ENCODE peak calls at places on chromosomes 12 and 14, in four cellular contexts. X is CD8-positive, alpha-beta T cell; E is Calu3; Y is IMR-90. V is an unnamed sample.

GRCh38 chr14:99345472-99345871 is 73.5 kb upstream of the BCL11B start:
- DNase-seq in X (no peak), E (no peak), Y (no peak), V (no peak)

GRCh38 chr12:125341422-125341821 is 276.2 kb downstream of the AACS start:
- DNase-seq in X (no peak), E (no peak), Y (no peak), V (no peak)

GRCh38 chr14:71266994-71267636 is 359.9 kb downstream of the PCNX1 start:
- DNase-seq in X (no peak), E (no peak), Y (peak; percentile 81), V (no peak)

GRCh38 chr12:85155791-85156190 is 119.6 kb downstream of the LRRIQ1 start:
- DNase-seq in X (no peak), E (peak; percentile 5), Y (no peak), V (no peak)

GRCh38 chr12:14454098-14454907 is 88.8 kb downstream of the ATF7IP start:
- DNase-seq in X (no peak), E (peak; percentile 21), Y (peak; percentile 34), V (no peak)

GRCh38 chr12:130053641-130054040 is 108.6 kb upstream of the FZD10 start:
- DNase-seq in X (no peak), E (no peak), Y (no peak), V (no peak)

GRCh38 chr12:29229158-29229505 is 80.1 kb downstream of the FAR2 start:
- DNase-seq in X (no peak), E (no peak), Y (no peak), V (no peak)

GRCh38 chr14:85471744-85472143 is 58.2 kb upstream of the FLRT2 start:
- DNase-seq in X (no peak), E (peak; percentile 4), Y (peak; percentile 94), V (no peak)

GRCh38 chr12:89289720-89290119 is 62.6 kb downstream of the DUSP6 start:
- DNase-seq in X (no peak), E (no peak), Y (no peak), V (no peak)

GRCh38 chr12:62106547-62107175 is 153.5 kb upstream of the USP15 start:
- DNase-seq in X (no peak), E (no peak), Y (no peak), V (no peak)

GRCh38 chr14:30223385-30223785 is 295.7 kb upstream of the PRKD1 start:
- DNase-seq in X (no peak), E (peak; percentile 87), Y (peak; percentile 95), V (no peak)

GRCh38 chr12:109305547-109305946 is 3.5 kb downstream of the FOXN4 start:
- DNase-seq in X (no peak), E (no peak), Y (no peak), V (no peak)

GRCh38 chr12:122665759-122666158 is 37.4 kb downstream of the HCAR2 start:
- DNase-seq in X (no peak), E (no peak), Y (no peak), V (no peak)

GRCh38 chr12:92030618-92031017 is 115.0 kb downstream of the BTG1 start:
- DNase-seq in X (peak; percentile 44), E (no peak), Y (peak; percentile 24), V (peak; percentile 33)

GRCh38 chr12:28537474-28537873 is 347.2 kb downstream of the CCDC91 start:
- DNase-seq in X (no peak), E (no peak), Y (no peak), V (no peak)

GRCh38 chr12:98752726-98753125 is 107.6 kb downstream of the APAF1 start:
- DNase-seq in X (no peak), E (no peak), Y (peak; percentile 69), V (no peak)

GRCh38 chr12:110379201-110379600 is 24.3 kb downstream of the ANAPC7 start:
- DNase-seq in X (no peak), E (no peak), Y (no peak), V (no peak)

GRCh38 chr14:94935901-94936300 is 166.0 kb upstream of the GSC start:
- DNase-seq in X (no peak), E (no peak), Y (no peak), V (no peak)

GRCh38 chr12:7092229-7092985 is at the start of gene C1R:
- DNase-seq in X (peak; percentile 57), E (peak; percentile 65), Y (peak; percentile 92), V (peak; percentile 64)

GRCh38 chr14:73762375-73762822 is 48.2 kb upstream of the PNMA1 start:
- DNase-seq in X (no peak), E (no peak), Y (no peak), V (no peak)

GRCh38 chr14:49875640-49876198 is 17.2 kb upstream of the ARF6 start:
- DNase-seq in X (no peak), E (peak; percentile 12), Y (no peak), V (no peak)

GRCh38 chr12:79527498-79527897 is 163.3 kb downstream of the PAWR start:
- DNase-seq in X (no peak), E (no peak), Y (no peak), V (no peak)

GRCh38 chr14:104420990-104421389 is 158.6 kb upstream of the C14orf180 start:
- DNase-seq in X (no peak), E (no peak), Y (no peak), V (no peak)

GRCh38 chr12:105474672-105475071 is 144.2 kb downstream of the C12orf75 start:
- DNase-seq in X (no peak), E (no peak), Y (peak; percentile 22), V (no peak)

GRCh38 chr14:28612414-28612813 is 154.2 kb upstream of the FOXG1 start:
- DNase-seq in X (no peak), E (no peak), Y (no peak), V (no peak)

GRCh38 chr12:130633771-130634170 is 82.3 kb downstream of the RIMBP2 start:
- DNase-seq in X (no peak), E (peak; percentile 61), Y (no peak), V (no peak)

GRCh38 chr14:53793790-53794560 is 162.7 kb downstream of the BMP4 start:
- DNase-seq in X (no peak), E (no peak), Y (no peak), V (no peak)

GRCh38 chr14:83566567-83566966 is 1963.4 kb upstream of the FLRT2 start:
- DNase-seq in X (no peak), E (no peak), Y (peak; percentile 4), V (no peak)

GRCh38 chr12:16030729-16031128 is 119.6 kb downstream of the DERA start:
- DNase-seq in X (no peak), E (no peak), Y (peak; percentile 6), V (no peak)

GRCh38 chr12:72723732-72724131 is 451.6 kb downstream of the TRHDE start:
- DNase-seq in X (no peak), E (no peak), Y (no peak), V (no peak)

GRCh38 chr14:80047761-80048160 is 163.5 kb downstream of the DIO2 start:
- DNase-seq in X (no peak), E (no peak), Y (no peak), V (no peak)

GRCh38 chr14:98959410-98959809 is 312.6 kb downstream of the BCL11B start:
- DNase-seq in X (no peak), E (no peak), Y (no peak), V (no peak)

GRCh38 chr14:102898776-102899515 is 23.5 kb upstream of the AMN start:
- DNase-seq in X (no peak), E (no peak), Y (no peak), V (no peak)

GRCh38 chr12:40325349-40325960 is 100.7 kb downstream of the LRRK2 start:
- DNase-seq in X (no peak), E (peak; percentile 3), Y (peak; percentile 4), V (no peak)
- TF ChIP-seq CTCF in X (no peak), E (peak; percentile 26), Y (peak; percentile 32), V (no peak)

GRCh38 chr12:52546126-52546525 is 6.8 kb downstream of the KRT71 start:
- DNase-seq in X (no peak), E (no peak), Y (no peak), V (no peak)
- TF ChIP-seq CTCF in X (no peak), E (no peak), Y (no peak), V (no peak)

DNA sequence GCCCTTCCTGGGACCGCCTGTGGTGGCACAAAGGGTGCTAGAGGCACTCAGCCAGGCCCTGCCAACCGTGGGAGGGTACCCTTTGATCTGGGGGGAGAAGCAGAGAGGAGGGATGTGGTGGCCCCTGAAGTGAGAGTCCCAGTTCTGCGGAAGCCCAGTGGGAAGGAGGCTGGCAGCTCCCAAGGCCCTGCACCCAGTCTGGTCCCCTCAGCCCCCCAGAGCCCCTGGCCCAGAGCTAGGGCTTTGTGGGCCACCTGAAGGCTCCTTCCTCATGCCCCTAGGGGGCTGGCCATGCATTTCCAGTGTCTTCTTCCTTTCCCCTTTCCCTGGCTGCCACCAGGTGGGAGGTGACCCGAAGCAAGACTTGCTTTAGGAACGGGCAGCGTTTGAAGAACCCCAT is 44.3 kb downstream of the PLEKHG3 start:
- DNase-seq in X (no peak), E (no peak), Y (no peak), V (no peak)
- TF ChIP-seq CTCF in X (no peak), E (no peak), Y (no peak), V (no peak)

DNA sequence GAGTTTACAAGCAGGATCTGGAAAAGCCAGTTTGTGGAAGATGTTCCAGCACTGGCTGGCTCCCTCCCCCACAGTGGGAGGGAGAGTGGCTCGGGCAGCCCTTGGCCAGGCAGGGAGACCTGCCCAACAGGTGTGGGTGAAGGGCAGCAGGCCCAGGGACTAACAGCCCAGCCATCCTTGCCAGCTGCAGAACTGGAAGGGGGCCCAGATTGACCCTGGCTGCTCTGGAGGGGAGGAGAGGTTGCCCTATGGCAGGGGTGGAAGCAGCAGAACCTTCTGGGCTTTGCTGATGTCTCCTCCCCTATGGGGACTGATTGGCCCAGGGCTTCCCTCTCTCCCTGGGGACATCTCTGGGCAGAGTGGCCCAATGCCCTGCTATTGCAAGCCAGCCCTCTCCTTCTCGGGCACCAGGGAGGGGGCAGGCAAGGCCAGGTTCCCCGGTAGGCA is 20.5 kb downstream of the IRF2BPL start:
- DNase-seq in X (no peak), E (peak; percentile 86), Y (no peak), V (no peak)
- TF ChIP-seq CTCF in X (no peak), E (no peak), Y (no peak), V (no peak)

DNA sequence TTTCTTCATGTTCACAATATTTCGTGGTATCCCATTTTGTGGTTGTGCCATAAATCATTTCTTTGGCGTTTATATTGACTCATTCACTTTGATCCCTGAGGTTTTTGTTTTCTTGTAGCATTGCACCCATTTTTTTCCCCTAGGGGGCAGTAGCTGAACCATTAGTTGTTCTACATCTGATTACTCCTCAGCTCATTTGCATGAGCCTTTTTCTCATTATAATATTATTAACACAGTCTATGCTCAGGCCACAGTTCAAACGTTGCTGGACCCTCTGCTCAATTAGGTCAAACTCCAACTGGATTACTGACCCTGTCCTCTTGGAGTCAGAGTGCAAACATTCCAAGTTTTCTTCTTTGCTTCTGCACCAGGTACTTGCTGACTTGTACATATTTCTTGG is 475.4 kb upstream of the SEL1L start:
- DNase-seq in X (no peak), E (no peak), Y (no peak), V (no peak)
- TF ChIP-seq CTCF in X (no peak), E (no peak), Y (no peak), V (no peak)

DNA sequence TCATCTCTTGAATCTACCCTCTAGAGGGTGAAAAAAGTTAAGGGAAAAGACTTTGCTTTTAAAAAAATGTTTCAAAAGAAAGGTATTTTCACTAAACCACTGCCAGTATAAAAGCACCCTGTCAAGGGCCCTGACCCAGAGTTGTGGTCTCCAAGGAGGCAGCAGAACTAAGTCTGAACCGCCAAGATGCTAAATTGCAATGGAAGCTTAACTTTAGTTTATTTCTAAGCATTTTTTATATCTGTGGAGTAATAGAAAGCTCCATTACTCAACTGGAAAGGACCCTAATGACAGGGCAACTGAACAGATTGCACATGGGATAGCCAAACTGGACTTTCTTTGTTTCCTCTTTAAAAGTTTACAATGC is 379.8 kb downstream of the NAV3 start:
- DNase-seq in X (no peak), E (no peak), Y (no peak), V (no peak)
- TF ChIP-seq CTCF in X (no peak), E (no peak), Y (no peak), V (no peak)

V was measured in natural killer cell.